ENCODE peak calls at places on chromosomes 6 and 20, in seven cellular contexts. I is heart right ventricle, P is stomach, Z is fibroblast of lung, N is OCI-LY7, X is cardiac fibroblast, J is colonic mucosa. S is an unnamed sample.

GRCh38 chr6:152682141-152682540 is 15.6 kb upstream of the MYCT1 start:
- DNase-seq in I (no peak), P (no peak), Z (no peak), N (no peak), X (no peak), J (no peak), S (no peak)

GRCh38 chr20:62662422-62662821 is 20.1 kb downstream of the SLCO4A1 start:
- DNase-seq in I (no peak), P (no peak), Z (peak; percentile 75), N (no peak), X (peak; percentile 57), J (no peak), S (no peak)

GRCh38 chr20:34024733-34025351 is 31.1 kb downstream of the RALY start:
- DNase-seq in I (no peak), P (no peak), Z (no peak), N (no peak), X (no peak), J (peak; percentile 50), S (no peak)

GRCh38 chr20:5674176-5674660 is 76.0 kb upstream of the SHLD1 start:
- DNase-seq in I (no peak), P (no peak), Z (peak; percentile 44), N (peak; percentile 94), X (peak; percentile 49), J (no peak), S (no peak)

GRCh38 chr6:128560966-128561365 is 40.6 kb upstream of the PTPRK start:
- DNase-seq in I (no peak), P (no peak), Z (peak; percentile 13), N (no peak), X (no peak), J (no peak), S (no peak)

GRCh38 chr20:20480126-20480525 is 112.2 kb downstream of the INSM1 start:
- DNase-seq in I (no peak), P (no peak), Z (no peak), N (no peak), X (peak; percentile 29), J (no peak), S (no peak)

GRCh38 chr6:5529015-5529414 is 267.7 kb downstream of the FARS2 start:
- DNase-seq in I (no peak), P (no peak), Z (no peak), N (no peak), X (peak; percentile 18), J (no peak), S (no peak)

GRCh38 chr6:93496548-93496947 is 77.2 kb upstream of the EPHA7 start:
- DNase-seq in I (no peak), P (no peak), Z (no peak), N (no peak), X (no peak), J (no peak), S (no peak)

GRCh38 chr6:161369339-161369738 is 95.5 kb upstream of the AGPAT4 start:
- DNase-seq in I (no peak), P (no peak), Z (peak; percentile 90), N (no peak), X (peak; percentile 97), J (no peak), S (no peak)

GRCh38 chr6:156852147-156852857 is 75.1 kb downstream of the ARID1B start:
- DNase-seq in I (no peak), P (no peak), Z (no peak), N (peak; percentile 90), X (no peak), J (no peak), S (no peak)
- TF ChIP-seq CTCF in I (no peak), P (no peak), Z (no peak), N (no peak), X (no peak), J (no peak), S (no peak)

GRCh38 chr6:47073125-47074110 is 31.3 kb upstream of the ADGRF1 start:
- DNase-seq in I (no peak), P (no peak), Z (no peak), N (peak; percentile 29), X (no peak), J (no peak), S (no peak)
- TF ChIP-seq CTCF in I (no peak), P (no peak), Z (peak; percentile 30), N (peak; percentile 77), X (peak; percentile 7), J (no peak), S (peak; percentile 18)

GRCh38 chr6:108728826-108729225 is 119.4 kb upstream of the ARMC2 start:
- DNase-seq in I (no peak), P (no peak), Z (no peak), N (no peak), X (no peak), J (no peak), S (no peak)
- TF ChIP-seq CTCF in I (no peak), P (no peak), Z (no peak), N (no peak), X (no peak), J (no peak), S (no peak)

GRCh38 chr6:49607391-49607982 is 29.2 kb downstream of the RHAG start:
- DNase-seq in I (no peak), P (no peak), Z (no peak), N (no peak), X (no peak), J (no peak), S (no peak)
- TF ChIP-seq CTCF in I (no peak), P (no peak), Z (no peak), N (peak; percentile 43), X (no peak), J (no peak), S (peak; percentile 24)

GRCh38 chr6:138105880-138106664 is 1.1 kb downstream of the PERP start:
- DNase-seq in I (no peak), P (no peak), Z (no peak), N (no peak), X (peak; percentile 13), J (peak; percentile 40), S (no peak)

GRCh38 chr6:138104618-138105213 is 2.5 kb downstream of the PERP start:
- DNase-seq in I (no peak), P (no peak), Z (no peak), N (no peak), X (no peak), J (no peak), S (no peak)

GRCh38 chr6:138106665-138107077 is 548 bp downstream of the PERP start:
- DNase-seq in I (no peak), P (no peak), Z (no peak), N (no peak), X (no peak), J (no peak), S (no peak)

GRCh38 chr6:138103876-138104275 is 3.3 kb downstream of the PERP start:
- DNase-seq in I (no peak), P (no peak), Z (no peak), N (no peak), X (no peak), J (no peak), S (no peak)

DNA sequence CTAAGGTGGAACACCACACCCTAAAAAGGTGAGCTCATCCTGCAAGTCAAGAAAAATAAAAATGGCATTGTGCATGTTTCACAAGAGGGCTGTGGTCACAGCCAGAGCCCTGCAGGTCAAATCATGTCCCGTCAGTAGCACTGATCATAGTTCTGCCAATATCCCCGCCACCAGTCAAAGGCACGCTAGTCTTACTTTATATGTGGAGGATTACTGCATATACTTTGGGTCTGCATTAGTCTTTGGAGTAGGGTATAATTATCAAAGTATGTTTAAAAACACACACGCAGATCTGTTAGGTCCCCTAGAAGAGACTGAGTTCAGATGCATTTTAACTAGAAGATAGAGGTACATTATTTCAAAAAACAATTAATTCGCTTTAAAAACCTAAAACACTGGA is 1.8 kb downstream of the PERP start:
- DNase-seq in I (no peak), P (no peak), Z (no peak), N (no peak), X (no peak), J (peak; percentile 42), S (no peak)
- TF ChIP-seq CTCF in I (no peak), P (no peak), Z (no peak), N (no peak), X (no peak), J (no peak), S (no peak)

DNA sequence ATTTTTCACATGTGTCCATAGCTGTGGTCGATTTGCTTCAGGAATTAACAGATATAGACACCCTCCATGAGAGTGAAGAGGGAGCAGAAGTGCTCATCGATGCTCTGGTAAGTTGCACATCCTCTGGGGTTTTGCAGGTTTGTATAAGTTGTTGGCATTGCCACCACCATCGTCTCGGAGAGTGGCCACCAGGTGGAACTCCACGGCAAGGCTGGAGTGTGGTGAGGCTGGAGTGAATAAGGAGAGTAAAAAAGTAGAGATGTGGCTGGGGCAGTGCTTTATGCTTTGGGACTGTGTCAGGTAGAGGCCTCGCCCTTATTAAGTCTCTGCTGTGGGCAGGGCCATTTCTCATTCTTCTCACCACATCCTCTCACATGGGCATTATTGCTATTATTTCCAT is 63.7 kb downstream of the CTNNBL1 start:
- DNase-seq in I (no peak), P (no peak), Z (no peak), N (peak; percentile 26), X (no peak), J (no peak), S (no peak)
- TF ChIP-seq CTCF in I (no peak), P (no peak), Z (no peak), N (peak; percentile 45), X (no peak), J (no peak), S (peak; percentile 36)

GRCh38 chr20:17571153-17571527 is 1.3 kb downstream of the DSTN start:
- DNase-seq in I (no peak), P (no peak), Z (peak; percentile 24), N (peak; percentile 35), X (no peak), J (no peak), S (no peak)

GRCh38 chr20:17571967-17572638 is 2.2 kb downstream of the DSTN start:
- DNase-seq in I (no peak), P (no peak), Z (no peak), N (peak; percentile 28), X (no peak), J (peak; percentile 47), S (no peak)

GRCh38 chr20:17568972-17569471 is 853 bp upstream of the DSTN start:
- DNase-seq in I (peak; percentile 92), P (peak; percentile 87), Z (peak; percentile 99), N (no peak), X (peak; percentile 96), J (peak; percentile 90), S (peak; percentile 87)

GRCh38 chr20:17569616-17570346 is at the start of gene DSTN:
- DNase-seq in I (peak; percentile 92), P (peak; percentile 95), Z (peak; percentile 96), N (peak; percentile 91), X (peak; percentile 91), J (peak; percentile 93), S (peak; percentile 94)

GRCh38 chr20:17570347-17571152 is 675 bp downstream of the DSTN start:
- DNase-seq in I (peak; percentile 47), P (peak; percentile 58), Z (peak; percentile 49), N (peak; percentile 46), X (peak; percentile 57), J (peak; percentile 73), S (peak; percentile 37)
- TF ChIP-seq CTCF in I (no peak), P (no peak), Z (no peak), N (peak; percentile 58), X (no peak), J (no peak), S (no peak)